ENCODE peak calls at places on chromosome 20, in eight cellular contexts. B is right lobe of liver, G is kidney, Z is thoracic aorta, M is GM12865, Q is activated B cell treated with CpG ODN at 0.5 μM for 24 hours, R is fibroblast of lung, U is A549. C is an unnamed sample.

GRCh38 chr20:22890605-22891300 is 144.4 kb upstream of the SSTR4 start:
- DNase-seq in R (no peak), Z (no peak), Q (no peak), U (no peak), G (no peak), M (no peak), B (no peak), C (no peak)

GRCh38 chr20:22048241-22048640 is 342.8 kb downstream of the PAX1 start:
- DNase-seq in Q (no peak), G (no peak), M (no peak), U (no peak), B (no peak), R (no peak), Z (no peak), C (no peak)

GRCh38 chr20:18611492-18611891 is 23.6 kb downstream of the DTD1 start:
- DNase-seq in B (no peak), R (no peak), Q (no peak), G (no peak), U (no peak), M (no peak), Z (no peak), C (no peak)

GRCh38 chr20:19137641-19138040 is 74.8 kb upstream of the SLC24A3 start:
- DNase-seq in U (no peak), B (no peak), Q (no peak), G (no peak), Z (no peak), R (no peak), M (no peak), C (no peak)

GRCh38 chr20:11844691-11845090 is 73.0 kb upstream of the BTBD3 start:
- DNase-seq in Z (no peak), G (no peak), R (no peak), B (no peak), U (no peak), M (no peak), Q (no peak), C (no peak)

GRCh38 chr20:46770330-46771194 is 61.1 kb downstream of the SLC2A10 start:
- DNase-seq in G (no peak), R (no peak), B (no peak), M (no peak), Z (no peak), U (no peak), Q (no peak), C (no peak)

GRCh38 chr20:56195946-56196345 is 52.6 kb upstream of the MC3R start:
- DNase-seq in G (no peak), M (no peak), R (no peak), Z (no peak), Q (no peak), B (no peak), U (no peak), C (no peak)

GRCh38 chr20:10078403-10078802 is 43.6 kb downstream of the ANKEF1 start:
- DNase-seq in U (no peak), B (no peak), Z (no peak), G (no peak), R (no peak), M (no peak), Q (no peak), C (no peak)

GRCh38 chr20:18832801-18833200 is 19.2 kb downstream of the SCP2D1 start:
- DNase-seq in U (no peak), R (no peak), B (no peak), Z (no peak), G (no peak), Q (no peak), M (no peak), C (no peak)

GRCh38 chr20:32006841-32007786 is 3.1 kb upstream of the CCM2L start:
- DNase-seq in Z (no peak), G (no peak), M (no peak), U (no peak), Q (no peak), B (no peak), R (no peak), C (no peak)

GRCh38 chr20:9051508-9051907 is 17.4 kb upstream of the PLCB4 start:
- DNase-seq in Z (no peak), B (no peak), Q (no peak), G (no peak), U (peak; percentile 75), R (peak; percentile 97), M (no peak), C (no peak)

GRCh38 chr20:54759589-54759988 is 284.2 kb downstream of the DOK5 start:
- DNase-seq in B (no peak), Z (no peak), U (no peak), G (no peak), Q (no peak), M (no peak), R (no peak), C (no peak)

GRCh38 chr20:43770342-43770741 is 43.5 kb upstream of the GTSF1L start:
- DNase-seq in Z (no peak), M (no peak), R (no peak), G (no peak), U (no peak), Q (no peak), B (no peak), C (no peak)

GRCh38 chr20:24783631-24784492 is 165.2 kb upstream of the CST7 start:
- DNase-seq in B (no peak), Z (no peak), M (peak; percentile 73), G (peak; percentile 46), U (no peak), Q (no peak), R (no peak), C (peak; percentile 53)
- TF ChIP-seq CTCF in B (no peak), Z (no peak), M (peak; percentile 52), G (peak; percentile 11), U (no peak), Q (no peak), R (no peak), C (peak; percentile 23)

GRCh38 chr20:58237318-58238182 is 9.1 kb upstream of the ANKRD60 start:
- DNase-seq in B (no peak), Q (no peak), G (no peak), M (no peak), R (peak; percentile 72), U (no peak), Z (no peak), C (no peak)
- TF ChIP-seq CTCF in B (no peak), Q (no peak), G (no peak), M (no peak), R (no peak), U (no peak), Z (peak; percentile 3), C (no peak)

GRCh38 chr20:33751775-33752174 is 20.0 kb downstream of the ZNF341 start:
- DNase-seq in R (no peak), B (no peak), U (no peak), Z (no peak), G (no peak), Q (no peak), M (no peak), C (no peak)
- TF ChIP-seq CTCF in R (no peak), B (no peak), U (no peak), Z (no peak), G (no peak), Q (no peak), M (no peak), C (no peak)

GRCh38 chr20:50223321-50223995 is 32.8 kb downstream of the CEBPB start:
- DNase-seq in B (no peak), G (peak; percentile 69), Z (no peak), R (no peak), Q (no peak), M (no peak), U (no peak), C (no peak)
- TF ChIP-seq CTCF in B (no peak), G (no peak), Z (no peak), R (no peak), Q (no peak), M (no peak), U (no peak), C (no peak)

GRCh38 chr20:53750827-53751393 is 157.3 kb upstream of the ZNF217 start:
- DNase-seq in B (no peak), R (peak; percentile 81), Z (no peak), Q (no peak), G (no peak), U (no peak), M (no peak), C (no peak)
- TF ChIP-seq CTCF in B (no peak), R (no peak), Z (no peak), Q (no peak), G (no peak), U (no peak), M (no peak), C (no peak)

GRCh38 chr20:40604416-40604815 is 84.6 kb downstream of the MAFB start:
- DNase-seq in G (no peak), Q (no peak), Z (no peak), M (no peak), B (no peak), U (no peak), R (no peak), C (no peak)

GRCh38 chr20:40606237-40606636 is 82.8 kb downstream of the MAFB start:
- DNase-seq in G (no peak), R (no peak), M (no peak), Z (no peak), U (no peak), B (no peak), Q (no peak), C (no peak)

GRCh38 chr20:40603057-40603651 is 85.9 kb downstream of the MAFB start:
- DNase-seq in G (no peak), R (no peak), Q (no peak), M (no peak), U (no peak), B (no peak), Z (no peak), C (no peak)

GRCh38 chr20:40607927-40608326 is 81.1 kb downstream of the MAFB start:
- DNase-seq in G (no peak), B (no peak), Z (no peak), M (no peak), Q (no peak), U (no peak), R (no peak), C (no peak)

DNA sequence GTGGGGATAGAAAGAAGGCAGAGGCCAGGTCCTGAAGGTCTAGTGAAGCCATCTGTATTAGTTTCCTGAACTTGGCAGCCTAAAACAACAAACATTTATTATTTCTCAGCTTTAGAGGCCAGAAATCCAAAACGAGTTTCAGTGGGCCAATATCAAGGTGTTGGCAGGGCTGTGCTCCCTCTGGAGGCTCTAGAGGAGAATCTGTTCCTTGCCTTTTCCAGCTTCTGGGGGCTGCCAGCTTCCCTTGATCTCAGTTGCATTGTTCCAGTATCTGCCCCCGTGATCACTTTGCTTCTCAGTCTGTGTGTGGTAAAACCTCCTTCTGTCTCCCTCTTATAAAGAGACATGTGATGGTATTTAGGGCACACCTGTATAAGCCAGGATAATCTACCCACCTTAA is 82.4 kb downstream of the MAFB start:
- DNase-seq in Q (no peak), B (no peak), M (no peak), Z (no peak), U (no peak), R (no peak), G (no peak), C (no peak)
- TF ChIP-seq CTCF in Q (no peak), B (no peak), M (no peak), Z (no peak), U (no peak), R (peak; percentile 14), G (no peak), C (no peak)